ENCODE peak calls at places on chromosomes 13 and 19, in ten cellular contexts. One of them, this sample, is unnamed.

GRCh38 chr19:6738726-6739389 is 622 bp upstream of the TRIP10 start:
- DNase-seq in stimulated activated CD8-positive, alpha-beta memory T cell treated with anti-CD3 and anti-CD28 coated beads, Interleukin-4, amount 100 ng/mL, for 4 hours: no peak
- DNase-seq in activated naive CD8-positive, alpha-beta T cell treated with anti-CD3 and anti-CD28 coated beads, Interleukin-2, amount 50 U/mL, for 24 hours: peak
- DNase-seq in AG08396: no peak
- DNase-seq in stimulated activated CD4-positive, alpha-beta T cell treated with anti-CD3 and anti-CD28 coated beads, TNF-alpha, amount 100 ng/mL, for 4 hours: no peak
- DNase-seq in mucosa of gallbladder: no peak
- DNase-seq in sciatic nerve: peak
- DNase-seq in A549: no peak
- DNase-seq in astrocyte of the spinal cord: no peak
- DNase-seq in naive thymus-derived CD4-positive, alpha-beta T cell: peak
- DNase-seq in this sample: peak

GRCh38 chr13:94435604-94436226 is 43.8 kb downstream of the DCT start:
- DNase-seq in stimulated activated CD8-positive, alpha-beta memory T cell treated with anti-CD3 and anti-CD28 coated beads, Interleukin-4, amount 100 ng/mL, for 4 hours: no peak
- DNase-seq in activated naive CD8-positive, alpha-beta T cell treated with anti-CD3 and anti-CD28 coated beads, Interleukin-2, amount 50 U/mL, for 24 hours: no peak
- DNase-seq in AG08396: peak
- DNase-seq in stimulated activated CD4-positive, alpha-beta T cell treated with anti-CD3 and anti-CD28 coated beads, TNF-alpha, amount 100 ng/mL, for 4 hours: no peak
- DNase-seq in mucosa of gallbladder: no peak
- DNase-seq in sciatic nerve: no peak
- DNase-seq in A549: peak
- DNase-seq in astrocyte of the spinal cord: peak
- DNase-seq in naive thymus-derived CD4-positive, alpha-beta T cell: peak
- DNase-seq in this sample: no peak

GRCh38 chr13:70027551-70027950 is 80.1 kb upstream of the ATXN8OS start:
- DNase-seq in stimulated activated CD8-positive, alpha-beta memory T cell treated with anti-CD3 and anti-CD28 coated beads, Interleukin-4, amount 100 ng/mL, for 4 hours: no peak
- DNase-seq in activated naive CD8-positive, alpha-beta T cell treated with anti-CD3 and anti-CD28 coated beads, Interleukin-2, amount 50 U/mL, for 24 hours: no peak
- DNase-seq in AG08396: no peak
- DNase-seq in stimulated activated CD4-positive, alpha-beta T cell treated with anti-CD3 and anti-CD28 coated beads, TNF-alpha, amount 100 ng/mL, for 4 hours: no peak
- DNase-seq in mucosa of gallbladder: no peak
- DNase-seq in sciatic nerve: no peak
- DNase-seq in A549: no peak
- DNase-seq in astrocyte of the spinal cord: no peak
- DNase-seq in naive thymus-derived CD4-positive, alpha-beta T cell: no peak
- DNase-seq in this sample: no peak

GRCh38 chr19:7394728-7395359 is 46.1 kb downstream of the ARHGEF18 start:
- DNase-seq in stimulated activated CD8-positive, alpha-beta memory T cell treated with anti-CD3 and anti-CD28 coated beads, Interleukin-4, amount 100 ng/mL, for 4 hours: peak
- DNase-seq in activated naive CD8-positive, alpha-beta T cell treated with anti-CD3 and anti-CD28 coated beads, Interleukin-2, amount 50 U/mL, for 24 hours: peak
- DNase-seq in AG08396: peak
- DNase-seq in stimulated activated CD4-positive, alpha-beta T cell treated with anti-CD3 and anti-CD28 coated beads, TNF-alpha, amount 100 ng/mL, for 4 hours: peak
- DNase-seq in mucosa of gallbladder: peak
- DNase-seq in sciatic nerve: peak
- DNase-seq in A549: peak
- DNase-seq in astrocyte of the spinal cord: peak
- DNase-seq in naive thymus-derived CD4-positive, alpha-beta T cell: peak
- DNase-seq in this sample: peak

GRCh38 chr19:49114630-49115363 is 627 bp downstream of the LIN7B start:
- DNase-seq in stimulated activated CD8-positive, alpha-beta memory T cell treated with anti-CD3 and anti-CD28 coated beads, Interleukin-4, amount 100 ng/mL, for 4 hours: no peak
- DNase-seq in activated naive CD8-positive, alpha-beta T cell treated with anti-CD3 and anti-CD28 coated beads, Interleukin-2, amount 50 U/mL, for 24 hours: peak
- DNase-seq in AG08396: peak
- DNase-seq in stimulated activated CD4-positive, alpha-beta T cell treated with anti-CD3 and anti-CD28 coated beads, TNF-alpha, amount 100 ng/mL, for 4 hours: peak
- DNase-seq in mucosa of gallbladder: peak
- DNase-seq in sciatic nerve: peak
- DNase-seq in A549: no peak
- DNase-seq in astrocyte of the spinal cord: peak
- DNase-seq in naive thymus-derived CD4-positive, alpha-beta T cell: peak
- DNase-seq in this sample: peak

GRCh38 chr13:113582841-113583631 is 1.5 kb upstream of the TFDP1 start:
- DNase-seq in stimulated activated CD8-positive, alpha-beta memory T cell treated with anti-CD3 and anti-CD28 coated beads, Interleukin-4, amount 100 ng/mL, for 4 hours: no peak
- DNase-seq in activated naive CD8-positive, alpha-beta T cell treated with anti-CD3 and anti-CD28 coated beads, Interleukin-2, amount 50 U/mL, for 24 hours: no peak
- DNase-seq in AG08396: no peak
- DNase-seq in stimulated activated CD4-positive, alpha-beta T cell treated with anti-CD3 and anti-CD28 coated beads, TNF-alpha, amount 100 ng/mL, for 4 hours: no peak
- DNase-seq in mucosa of gallbladder: no peak
- DNase-seq in sciatic nerve: peak
- DNase-seq in A549: no peak
- DNase-seq in astrocyte of the spinal cord: peak
- DNase-seq in naive thymus-derived CD4-positive, alpha-beta T cell: no peak
- DNase-seq in this sample: no peak

GRCh38 chr19:29529646-29530548 is 4.1 kb downstream of the VSTM2B start:
- DNase-seq in stimulated activated CD8-positive, alpha-beta memory T cell treated with anti-CD3 and anti-CD28 coated beads, Interleukin-4, amount 100 ng/mL, for 4 hours: no peak
- DNase-seq in activated naive CD8-positive, alpha-beta T cell treated with anti-CD3 and anti-CD28 coated beads, Interleukin-2, amount 50 U/mL, for 24 hours: no peak
- DNase-seq in AG08396: no peak
- DNase-seq in stimulated activated CD4-positive, alpha-beta T cell treated with anti-CD3 and anti-CD28 coated beads, TNF-alpha, amount 100 ng/mL, for 4 hours: no peak
- DNase-seq in mucosa of gallbladder: no peak
- DNase-seq in sciatic nerve: no peak
- DNase-seq in A549: no peak
- DNase-seq in astrocyte of the spinal cord: no peak
- DNase-seq in naive thymus-derived CD4-positive, alpha-beta T cell: no peak
- DNase-seq in this sample: no peak

GRCh38 chr13:87259479-87260083 is 411.6 kb upstream of the SLITRK5 start:
- DNase-seq in stimulated activated CD8-positive, alpha-beta memory T cell treated with anti-CD3 and anti-CD28 coated beads, Interleukin-4, amount 100 ng/mL, for 4 hours: no peak
- DNase-seq in activated naive CD8-positive, alpha-beta T cell treated with anti-CD3 and anti-CD28 coated beads, Interleukin-2, amount 50 U/mL, for 24 hours: no peak
- DNase-seq in AG08396: peak
- DNase-seq in stimulated activated CD4-positive, alpha-beta T cell treated with anti-CD3 and anti-CD28 coated beads, TNF-alpha, amount 100 ng/mL, for 4 hours: no peak
- DNase-seq in mucosa of gallbladder: no peak
- DNase-seq in sciatic nerve: no peak
- DNase-seq in A549: no peak
- DNase-seq in astrocyte of the spinal cord: no peak
- DNase-seq in naive thymus-derived CD4-positive, alpha-beta T cell: no peak
- DNase-seq in this sample: no peak

GRCh38 chr19:31214086-31214485 is 135.2 kb downstream of the TSHZ3 start:
- DNase-seq in stimulated activated CD8-positive, alpha-beta memory T cell treated with anti-CD3 and anti-CD28 coated beads, Interleukin-4, amount 100 ng/mL, for 4 hours: peak
- DNase-seq in activated naive CD8-positive, alpha-beta T cell treated with anti-CD3 and anti-CD28 coated beads, Interleukin-2, amount 50 U/mL, for 24 hours: peak
- DNase-seq in AG08396: peak
- DNase-seq in stimulated activated CD4-positive, alpha-beta T cell treated with anti-CD3 and anti-CD28 coated beads, TNF-alpha, amount 100 ng/mL, for 4 hours: peak
- DNase-seq in mucosa of gallbladder: peak
- DNase-seq in sciatic nerve: peak
- DNase-seq in A549: peak
- DNase-seq in astrocyte of the spinal cord: peak
- DNase-seq in naive thymus-derived CD4-positive, alpha-beta T cell: peak
- DNase-seq in this sample: peak

GRCh38 chr13:29849731-29850212 is 645 bp downstream of the UBL3 start:
- DNase-seq in stimulated activated CD8-positive, alpha-beta memory T cell treated with anti-CD3 and anti-CD28 coated beads, Interleukin-4, amount 100 ng/mL, for 4 hours: no peak
- DNase-seq in activated naive CD8-positive, alpha-beta T cell treated with anti-CD3 and anti-CD28 coated beads, Interleukin-2, amount 50 U/mL, for 24 hours: peak
- DNase-seq in AG08396: peak
- DNase-seq in stimulated activated CD4-positive, alpha-beta T cell treated with anti-CD3 and anti-CD28 coated beads, TNF-alpha, amount 100 ng/mL, for 4 hours: peak
- DNase-seq in mucosa of gallbladder: peak
- DNase-seq in sciatic nerve: peak
- DNase-seq in A549: peak
- DNase-seq in astrocyte of the spinal cord: peak
- DNase-seq in naive thymus-derived CD4-positive, alpha-beta T cell: peak
- DNase-seq in this sample: peak

GRCh38 chr13:80477641-80478443 is 136.9 kb upstream of the SPRY2 start:
- DNase-seq in stimulated activated CD8-positive, alpha-beta memory T cell treated with anti-CD3 and anti-CD28 coated beads, Interleukin-4, amount 100 ng/mL, for 4 hours: no peak
- DNase-seq in activated naive CD8-positive, alpha-beta T cell treated with anti-CD3 and anti-CD28 coated beads, Interleukin-2, amount 50 U/mL, for 24 hours: no peak
- DNase-seq in AG08396: no peak
- DNase-seq in stimulated activated CD4-positive, alpha-beta T cell treated with anti-CD3 and anti-CD28 coated beads, TNF-alpha, amount 100 ng/mL, for 4 hours: no peak
- DNase-seq in mucosa of gallbladder: no peak
- DNase-seq in sciatic nerve: no peak
- DNase-seq in A549: no peak
- DNase-seq in astrocyte of the spinal cord: no peak
- DNase-seq in naive thymus-derived CD4-positive, alpha-beta T cell: no peak
- DNase-seq in this sample: no peak

GRCh38 chr19:42255766-42256750 is 1.1 kb upstream of the ERF start:
- DNase-seq in stimulated activated CD8-positive, alpha-beta memory T cell treated with anti-CD3 and anti-CD28 coated beads, Interleukin-4, amount 100 ng/mL, for 4 hours: no peak
- DNase-seq in activated naive CD8-positive, alpha-beta T cell treated with anti-CD3 and anti-CD28 coated beads, Interleukin-2, amount 50 U/mL, for 24 hours: peak
- DNase-seq in AG08396: peak
- DNase-seq in stimulated activated CD4-positive, alpha-beta T cell treated with anti-CD3 and anti-CD28 coated beads, TNF-alpha, amount 100 ng/mL, for 4 hours: no peak
- DNase-seq in mucosa of gallbladder: no peak
- DNase-seq in sciatic nerve: peak
- DNase-seq in A549: peak
- DNase-seq in astrocyte of the spinal cord: peak
- DNase-seq in naive thymus-derived CD4-positive, alpha-beta T cell: no peak
- DNase-seq in this sample: no peak

GRCh38 chr13:20667857-20668256 is 35.6 kb upstream of the IL17D start:
- DNase-seq in stimulated activated CD8-positive, alpha-beta memory T cell treated with anti-CD3 and anti-CD28 coated beads, Interleukin-4, amount 100 ng/mL, for 4 hours: no peak
- DNase-seq in activated naive CD8-positive, alpha-beta T cell treated with anti-CD3 and anti-CD28 coated beads, Interleukin-2, amount 50 U/mL, for 24 hours: no peak
- DNase-seq in AG08396: no peak
- DNase-seq in stimulated activated CD4-positive, alpha-beta T cell treated with anti-CD3 and anti-CD28 coated beads, TNF-alpha, amount 100 ng/mL, for 4 hours: no peak
- DNase-seq in mucosa of gallbladder: no peak
- DNase-seq in sciatic nerve: no peak
- DNase-seq in A549: no peak
- DNase-seq in astrocyte of the spinal cord: no peak
- DNase-seq in naive thymus-derived CD4-positive, alpha-beta T cell: no peak
- DNase-seq in this sample: no peak

GRCh38 chr19:41273076-41273475 is 8.9 kb downstream of the HNRNPUL1 start:
- DNase-seq in stimulated activated CD8-positive, alpha-beta memory T cell treated with anti-CD3 and anti-CD28 coated beads, Interleukin-4, amount 100 ng/mL, for 4 hours: no peak
- DNase-seq in activated naive CD8-positive, alpha-beta T cell treated with anti-CD3 and anti-CD28 coated beads, Interleukin-2, amount 50 U/mL, for 24 hours: no peak
- DNase-seq in AG08396: no peak
- DNase-seq in stimulated activated CD4-positive, alpha-beta T cell treated with anti-CD3 and anti-CD28 coated beads, TNF-alpha, amount 100 ng/mL, for 4 hours: no peak
- DNase-seq in mucosa of gallbladder: no peak
- DNase-seq in sciatic nerve: no peak
- DNase-seq in A549: no peak
- DNase-seq in astrocyte of the spinal cord: no peak
- DNase-seq in naive thymus-derived CD4-positive, alpha-beta T cell: no peak
- DNase-seq in this sample: no peak

GRCh38 chr13:27168870-27169525 is 2.6 kb downstream of the USP12 start:
- DNase-seq in stimulated activated CD8-positive, alpha-beta memory T cell treated with anti-CD3 and anti-CD28 coated beads, Interleukin-4, amount 100 ng/mL, for 4 hours: no peak
- DNase-seq in activated naive CD8-positive, alpha-beta T cell treated with anti-CD3 and anti-CD28 coated beads, Interleukin-2, amount 50 U/mL, for 24 hours: no peak
- DNase-seq in AG08396: no peak
- DNase-seq in stimulated activated CD4-positive, alpha-beta T cell treated with anti-CD3 and anti-CD28 coated beads, TNF-alpha, amount 100 ng/mL, for 4 hours: no peak
- DNase-seq in mucosa of gallbladder: no peak
- DNase-seq in sciatic nerve: no peak
- DNase-seq in A549: no peak
- DNase-seq in astrocyte of the spinal cord: no peak
- DNase-seq in naive thymus-derived CD4-positive, alpha-beta T cell: no peak
- DNase-seq in this sample: no peak

GRCh38 chr13:48110930-48111721 is 16.2 kb upstream of the MED4 start:
- DNase-seq in stimulated activated CD8-positive, alpha-beta memory T cell treated with anti-CD3 and anti-CD28 coated beads, Interleukin-4, amount 100 ng/mL, for 4 hours: no peak
- DNase-seq in activated naive CD8-positive, alpha-beta T cell treated with anti-CD3 and anti-CD28 coated beads, Interleukin-2, amount 50 U/mL, for 24 hours: no peak
- DNase-seq in AG08396: no peak
- DNase-seq in stimulated activated CD4-positive, alpha-beta T cell treated with anti-CD3 and anti-CD28 coated beads, TNF-alpha, amount 100 ng/mL, for 4 hours: no peak
- DNase-seq in mucosa of gallbladder: no peak
- DNase-seq in sciatic nerve: peak
- DNase-seq in A549: no peak
- DNase-seq in astrocyte of the spinal cord: peak
- DNase-seq in naive thymus-derived CD4-positive, alpha-beta T cell: no peak
- DNase-seq in this sample: no peak

GRCh38 chr13:94195715-94196114 is 283.8 kb downstream of the DCT start:
- DNase-seq in stimulated activated CD8-positive, alpha-beta memory T cell treated with anti-CD3 and anti-CD28 coated beads, Interleukin-4, amount 100 ng/mL, for 4 hours: no peak
- DNase-seq in activated naive CD8-positive, alpha-beta T cell treated with anti-CD3 and anti-CD28 coated beads, Interleukin-2, amount 50 U/mL, for 24 hours: no peak
- DNase-seq in AG08396: peak
- DNase-seq in stimulated activated CD4-positive, alpha-beta T cell treated with anti-CD3 and anti-CD28 coated beads, TNF-alpha, amount 100 ng/mL, for 4 hours: no peak
- DNase-seq in mucosa of gallbladder: no peak
- DNase-seq in sciatic nerve: no peak
- DNase-seq in A549: no peak
- DNase-seq in astrocyte of the spinal cord: peak
- DNase-seq in naive thymus-derived CD4-positive, alpha-beta T cell: no peak
- DNase-seq in this sample: no peak

GRCh38 chr19:36605839-36606478 is 846 bp downstream of the ZNF382 start:
- DNase-seq in stimulated activated CD8-positive, alpha-beta memory T cell treated with anti-CD3 and anti-CD28 coated beads, Interleukin-4, amount 100 ng/mL, for 4 hours: no peak
- DNase-seq in activated naive CD8-positive, alpha-beta T cell treated with anti-CD3 and anti-CD28 coated beads, Interleukin-2, amount 50 U/mL, for 24 hours: no peak
- DNase-seq in AG08396: no peak
- DNase-seq in stimulated activated CD4-positive, alpha-beta T cell treated with anti-CD3 and anti-CD28 coated beads, TNF-alpha, amount 100 ng/mL, for 4 hours: no peak
- DNase-seq in mucosa of gallbladder: no peak
- DNase-seq in sciatic nerve: no peak
- DNase-seq in A549: no peak
- DNase-seq in astrocyte of the spinal cord: no peak
- DNase-seq in naive thymus-derived CD4-positive, alpha-beta T cell: no peak
- DNase-seq in this sample: no peak

GRCh38 chr13:97119899-97120745 is 102.0 kb upstream of the MBNL2 start:
- DNase-seq in stimulated activated CD8-positive, alpha-beta memory T cell treated with anti-CD3 and anti-CD28 coated beads, Interleukin-4, amount 100 ng/mL, for 4 hours: no peak
- DNase-seq in activated naive CD8-positive, alpha-beta T cell treated with anti-CD3 and anti-CD28 coated beads, Interleukin-2, amount 50 U/mL, for 24 hours: no peak
- DNase-seq in AG08396: no peak
- DNase-seq in stimulated activated CD4-positive, alpha-beta T cell treated with anti-CD3 and anti-CD28 coated beads, TNF-alpha, amount 100 ng/mL, for 4 hours: no peak
- DNase-seq in mucosa of gallbladder: no peak
- DNase-seq in sciatic nerve: no peak
- DNase-seq in A549: no peak
- DNase-seq in astrocyte of the spinal cord: no peak
- DNase-seq in naive thymus-derived CD4-positive, alpha-beta T cell: no peak
- DNase-seq in this sample: no peak